ENCODE peak calls at places on chromosome 19, in five cellular contexts. N, I, S, A and O are unnamed samples.

GRCh38 chr19:46704379-46705076 is 12.4 kb downstream of the PRKD2 start:
- DNase-seq in N (peak), I (peak), S (no peak), A (peak), O (peak)

GRCh38 chr19:5131866-5132561 is 163.1 kb downstream of the KDM4B start:
- DNase-seq in N (no peak), I (no peak), S (no peak), A (no peak), O (no peak)

GRCh38 chr19:6113616-6114188 is 3.4 kb upstream of the RFX2 start:
- DNase-seq in N (no peak), I (no peak), S (no peak), A (no peak), O (no peak)

GRCh38 chr19:38559428-38560401 is 58.0 kb downstream of the MAP4K1 start:
- DNase-seq in N (no peak), I (peak), S (peak), A (no peak), O (peak)

GRCh38 chr19:16893686-16893990 is 4.8 kb downstream of the F2RL3 start:
- DNase-seq in N (no peak), I (no peak), S (no peak), A (no peak), O (no peak)

GRCh38 chr19:38664503-38665211 is 17.2 kb downstream of the ACTN4 start:
- DNase-seq in N (no peak), I (no peak), S (no peak), A (no peak), O (no peak)

GRCh38 chr19:33684550-33685303 is 63.0 kb downstream of the CHST8 start:
- DNase-seq in N (no peak), I (no peak), S (no peak), A (peak), O (no peak)

GRCh38 chr19:11570039-11570462 is 7.4 kb downstream of the ACP5 start:
- DNase-seq in N (no peak), I (no peak), S (peak), A (no peak), O (no peak)

GRCh38 chr19:33067121-33067520 is 2.4 kb upstream of the RHPN2 start:
- DNase-seq in N (no peak), I (no peak), S (no peak), A (no peak), O (no peak)

GRCh38 chr19:10473192-10473591 is 30.0 kb downstream of the KEAP1 start:
- DNase-seq in N (no peak), I (no peak), S (no peak), A (no peak), O (no peak)

GRCh38 chr19:6412111-6412999 is 12.3 kb downstream of the KHSRP start:
- DNase-seq in N (no peak), I (peak), S (no peak), A (no peak), O (no peak)

GRCh38 chr19:52910648-52911047 is 12.6 kb downstream of the ZNF888 start:
- DNase-seq in N (no peak), I (no peak), S (no peak), A (no peak), O (no peak)

GRCh38 chr19:40735003-40735771 is 15.1 kb downstream of the ACTMAP start:
- DNase-seq in N (no peak), I (no peak), S (no peak), A (no peak), O (no peak)